ENCODE peak calls at places on chromosome 6, in nine cellular contexts. W, Q, G, K, N, A, U, H and J are unnamed samples.
A peak's percentile ranks its signal among the peaks of the same experiment; 100 is the strongest.

GRCh38 chr6:68233623-68234022 is 401.5 kb upstream of the ADGRB3 start:
- DNase-seq in A (peak; percentile 85), W (peak; percentile 17), N (no peak), H (peak; percentile 62), U (peak; percentile 41), K (no peak), G (no peak), Q (no peak), J (no peak)

GRCh38 chr6:143962644-143962929 is 45.5 kb downstream of the PLAGL1 start:
- DNase-seq in K (no peak), U (no peak), N (no peak), H (peak; percentile 27), A (no peak), G (no peak), Q (no peak), W (peak; percentile 68), J (no peak)

GRCh38 chr6:31114540-31114876 is at the start of gene PSORS1C1:
- DNase-seq in K (no peak), W (peak; percentile 94), N (peak; percentile 77), U (peak; percentile 96), G (peak; percentile 92), A (peak; percentile 85), H (peak; percentile 95), Q (peak; percentile 93), J (no peak)

GRCh38 chr6:81476881-81477280 is 275.6 kb downstream of the TENT5A start:
- DNase-seq in W (peak; percentile 34), N (no peak), H (peak; percentile 62), Q (no peak), K (no peak), G (no peak), U (peak; percentile 48), A (no peak), J (no peak)

GRCh38 chr6:88359530-88360202 is 193.5 kb upstream of the CNR1 start:
- DNase-seq in A (peak; percentile 8), N (no peak), U (peak; percentile 11), W (no peak), K (no peak), Q (no peak), H (no peak), G (no peak), J (no peak)

GRCh38 chr6:18226451-18226850 is 37.9 kb downstream of the DEK start:
- DNase-seq in A (no peak), U (no peak), K (no peak), W (peak; percentile 26), Q (no peak), G (no peak), H (peak; percentile 51), N (no peak), J (no peak)

GRCh38 chr6:158149641-158150040 is 18.4 kb downstream of the SERAC1 start:
- DNase-seq in U (peak; percentile 73), Q (no peak), A (peak; percentile 10), G (no peak), H (peak; percentile 67), K (no peak), N (no peak), W (peak; percentile 10), J (no peak)

GRCh38 chr6:34390531-34391013 is 1.9 kb downstream of the NUDT3 start:
- DNase-seq in N (no peak), A (no peak), W (no peak), U (no peak), K (no peak), H (no peak), Q (no peak), G (no peak), J (no peak)

GRCh38 chr6:113412589-113413367 is 444.4 kb upstream of the MARCKS start:
- DNase-seq in A (no peak), W (no peak), U (no peak), G (no peak), H (no peak), N (no peak), Q (no peak), K (no peak), J (no peak)

GRCh38 chr6:225121-225721 is 67.1 kb upstream of the DUSP22 start:
- DNase-seq in H (no peak), N (no peak), U (peak; percentile 65), G (no peak), W (no peak), A (no peak), Q (no peak), K (peak; percentile 38), J (no peak)

GRCh38 chr6:125421853-125422252 is 120.1 kb upstream of the HDDC2 start:
- DNase-seq in Q (no peak), U (peak; percentile 67), G (peak; percentile 4), A (no peak), N (no peak), H (no peak), K (no peak), W (peak; percentile 14), J (no peak)

GRCh38 chr6:121849477-121849876 is 414.0 kb downstream of the GJA1 start:
- DNase-seq in Q (no peak), U (peak; percentile 53), A (peak; percentile 36), N (no peak), G (peak; percentile 67), W (peak; percentile 85), H (peak; percentile 54), K (no peak), J (no peak)

GRCh38 chr6:56348578-56348977 is 101.2 kb upstream of the COL21A1 start:
- DNase-seq in K (no peak), Q (no peak), W (no peak), A (no peak), U (peak; percentile 32), N (no peak), G (no peak), H (no peak), J (no peak)

GRCh38 chr6:45436544-45437440 is 59.1 kb upstream of the SUPT3H start:
- DNase-seq in U (peak; percentile 76), A (peak; percentile 67), W (peak; percentile 73), Q (no peak), H (peak; percentile 86), G (no peak), N (no peak), K (no peak), J (no peak)

GRCh38 chr6:119172813-119173212 is 94.3 kb upstream of the FAM184A start:
- DNase-seq in H (no peak), U (no peak), K (no peak), N (no peak), A (no peak), Q (no peak), W (peak; percentile 62), G (no peak), J (no peak)